ENCODE peak calls at places on chromosomes 7 and 10, in eight cellular contexts. H is GM20000; I is mesothelial cell of epicardium; G is suprapubic skin; S is fibroblast of gingiva; W is NCI-H1092; V is glutamatergic neuron; L is activated CD4-positive, alpha-beta T cell treated with anti-CD3 and anti-CD28 coated beads, Interleukin-2, amount 50 U/mL, for 24 hours. C is an unnamed sample.

GRCh38 chr7:138889566-138889965 is 91.6 kb upstream of the ATP6V0A4 start:
- DNase-seq in H (no peak), I (no peak), G (no peak), S (no peak), W (peak), V (no peak), L (no peak), C (no peak)

GRCh38 chr7:95491634-95492314 is 6.0 kb downstream of the ASB4 start:
- DNase-seq in H (no peak), I (no peak), G (no peak), S (no peak), W (no peak), V (no peak), L (no peak), C (no peak)

GRCh38 chr10:97550336-97551149 is 22.0 kb upstream of the ANKRD2 start:
- DNase-seq in H (no peak), I (no peak), G (no peak), S (no peak), W (no peak), V (no peak), L (no peak), C (no peak)

GRCh38 chr7:93016681-93017349 is 101.0 kb downstream of the SAMD9 start:
- DNase-seq in H (no peak), I (no peak), G (no peak), S (no peak), W (no peak), V (no peak), L (no peak), C (no peak)

GRCh38 chr10:21146446-21146789 is 249.3 kb upstream of the NEBL start:
- DNase-seq in H (no peak), I (no peak), G (no peak), S (no peak), W (no peak), V (no peak), L (no peak), C (no peak)

GRCh38 chr7:50959560-50959959 is 176.9 kb upstream of the GRB10 start:
- DNase-seq in H (no peak), I (no peak), G (no peak), S (no peak), W (no peak), V (no peak), L (no peak), C (no peak)

GRCh38 chr10:3783313-3783689 is 1.7 kb downstream of the KLF6 start:
- DNase-seq in H (peak), I (peak), G (no peak), S (peak), W (peak), V (peak), L (peak), C (peak)

GRCh38 chr7:18494821-18495408 is 634 bp upstream of the HDAC9 start:
- DNase-seq in H (no peak), I (no peak), G (no peak), S (peak), W (peak), V (no peak), L (no peak), C (no peak)

GRCh38 chr7:123944395-123944794 is 19.4 kb downstream of the SPAM1 start:
- DNase-seq in H (no peak), I (no peak), G (no peak), S (no peak), W (no peak), V (no peak), L (no peak), C (no peak)

GRCh38 chr10:84783386-84783785 is 455.0 kb downstream of the CCSER2 start:
- DNase-seq in H (peak), I (no peak), G (no peak), S (no peak), W (no peak), V (peak), L (no peak), C (no peak)

GRCh38 chr7:155163696-155164095 is 93.6 kb downstream of the HTR5A start:
- DNase-seq in H (no peak), I (no peak), G (no peak), S (no peak), W (no peak), V (no peak), L (no peak), C (no peak)

GRCh38 chr10:92692085-92692671 is 2.4 kb downstream of the HHEX start:
- DNase-seq in H (no peak), I (peak), G (no peak), S (no peak), W (no peak), V (no peak), L (no peak), C (no peak)

GRCh38 chr7:77887567-77887966 is 89.0 kb downstream of the PHTF2 start:
- DNase-seq in H (no peak), I (no peak), G (no peak), S (peak), W (no peak), V (no peak), L (no peak), C (no peak)

GRCh38 chr10:19713800-19714525 is 102.3 kb upstream of the PLXDC2 start:
- DNase-seq in H (no peak), I (no peak), G (no peak), S (no peak), W (no peak), V (no peak), L (no peak), C (no peak)

GRCh38 chr10:48607356-48608278 is 2.7 kb upstream of the ARHGAP22 start:
- DNase-seq in H (no peak), I (no peak), G (peak), S (no peak), W (no peak), V (no peak), L (no peak), C (no peak)

GRCh38 chr7:137073571-137074325 is 205.3 kb downstream of the CHRM2 start:
- DNase-seq in H (no peak), I (no peak), G (no peak), S (peak), W (no peak), V (no peak), L (no peak), C (no peak)

GRCh38 chr10:46550076-46550790 is 6.2 kb downstream of the GPRIN2 start:
- DNase-seq in H (no peak), I (peak), G (peak), S (no peak), W (no peak), V (no peak), L (no peak), C (no peak)

GRCh38 chr7:676246-676971 is 50.1 kb upstream of the DNAAF5 start:
- DNase-seq in H (no peak), I (no peak), G (no peak), S (no peak), W (no peak), V (no peak), L (no peak), C (no peak)

GRCh38 chr10:69009360-69009759 is 20.8 kb downstream of the KIFBP start:
- DNase-seq in H (no peak), I (no peak), G (no peak), S (peak), W (no peak), V (no peak), L (no peak), C (no peak)

GRCh38 chr7:106178593-106179134 is 66.6 kb upstream of the SYPL1 start:
- DNase-seq in H (no peak), I (no peak), G (no peak), S (peak), W (no peak), V (no peak), L (no peak), C (no peak)

GRCh38 chr10:131912620-131913019 is 11.8 kb downstream of the PPP2R2D start:
- DNase-seq in H (no peak), I (no peak), G (no peak), S (no peak), W (no peak), V (no peak), L (no peak), C (no peak)

GRCh38 chr10:104297697-104298660 is 29.0 kb downstream of the GSTO2 start:
- DNase-seq in H (no peak), I (no peak), G (no peak), S (peak), W (no peak), V (peak), L (no peak), C (no peak)

GRCh38 chr10:95542761-95543160 is 18.4 kb downstream of the SORBS1 start:
- DNase-seq in H (no peak), I (no peak), G (no peak), S (no peak), W (no peak), V (no peak), L (no peak), C (no peak)

C was measured in activated T-helper 1 cell treated with anti-CD3 and anti-CD28 coated beads, Interleukin-12 subunit alpha, Interleukin-12 subunit beta, Interleukin-2, Interleukin-4 antibody, amounts not matched to agents 30 ng/mL and 10 ng/mL and 1 ng/mL, durations not matched to agents 14 hours and 24 hours and 36 hours.